ENCODE peak calls at places on chromosome 17, in seven cellular contexts. One of them, this sample, is unnamed.

GRCh38 chr17:10628756-10629155 is 28.4 kb downstream of the MYH3 start:
- DNase-seq in heart left ventricle: no peak
- DNase-seq in colonic mucosa: no peak
- DNase-seq in bronchial epithelial cell: no peak
- DNase-seq in kidney epithelial cell: no peak
- DNase-seq in BJ: no peak
- DNase-seq in stomach: no peak
- DNase-seq in this sample: no peak

GRCh38 chr17:45976755-45977505 is 22.1 kb upstream of the STH start:
- DNase-seq in stomach: no peak
- DNase-seq in kidney epithelial cell: no peak
- DNase-seq in bronchial epithelial cell: peak; percentile 27
- DNase-seq in heart left ventricle: no peak
- DNase-seq in colonic mucosa: no peak
- DNase-seq in BJ: no peak
- DNase-seq in this sample: no peak

GRCh38 chr17:4327638-4328037 is 38.8 kb downstream of the UBE2G1 start:
- DNase-seq in kidney epithelial cell: no peak
- DNase-seq in colonic mucosa: no peak
- DNase-seq in stomach: no peak
- DNase-seq in bronchial epithelial cell: peak; percentile 95
- DNase-seq in BJ: peak; percentile 62
- DNase-seq in heart left ventricle: peak; percentile 47
- DNase-seq in this sample: no peak

GRCh38 chr17:80035937-80036714 is at the start of gene CCDC40:
- DNase-seq in BJ: no peak
- DNase-seq in heart left ventricle: peak; percentile 90
- DNase-seq in kidney epithelial cell: no peak
- DNase-seq in bronchial epithelial cell: peak; percentile 32
- DNase-seq in stomach: peak; percentile 87
- DNase-seq in colonic mucosa: peak; percentile 88
- DNase-seq in this sample: peak; percentile 62

GRCh38 chr17:71229036-71229435 is 891.8 kb upstream of the SOX9 start:
- DNase-seq in bronchial epithelial cell: no peak
- DNase-seq in colonic mucosa: no peak
- DNase-seq in kidney epithelial cell: no peak
- DNase-seq in heart left ventricle: no peak
- DNase-seq in stomach: no peak
- DNase-seq in BJ: no peak
- DNase-seq in this sample: no peak

GRCh38 chr17:74441537-74441936 is 9.6 kb downstream of the GPRC5C start:
- DNase-seq in stomach: no peak
- DNase-seq in colonic mucosa: no peak
- DNase-seq in bronchial epithelial cell: no peak
- DNase-seq in heart left ventricle: no peak
- DNase-seq in BJ: no peak
- DNase-seq in kidney epithelial cell: no peak
- DNase-seq in this sample: no peak

GRCh38 chr17:77498056-77498785 is 357.5 kb downstream of the SEC14L1 start:
- DNase-seq in bronchial epithelial cell: no peak
- DNase-seq in heart left ventricle: peak; percentile 16
- DNase-seq in kidney epithelial cell: no peak
- DNase-seq in BJ: no peak
- DNase-seq in stomach: no peak
- DNase-seq in colonic mucosa: no peak
- DNase-seq in this sample: no peak

GRCh38 chr17:75876938-75877751 is 1.2 kb downstream of the TRIM47 start:
- DNase-seq in heart left ventricle: peak; percentile 97
- DNase-seq in kidney epithelial cell: peak; percentile 74
- DNase-seq in stomach: peak; percentile 88
- DNase-seq in colonic mucosa: peak; percentile 90
- DNase-seq in BJ: peak; percentile 77
- DNase-seq in bronchial epithelial cell: peak; percentile 83
- DNase-seq in this sample: no peak

GRCh38 chr17:57874434-57875108 is 24.7 kb upstream of the MRPS23 start:
- DNase-seq in stomach: no peak
- DNase-seq in BJ: peak; percentile 76
- DNase-seq in colonic mucosa: peak; percentile 58
- DNase-seq in heart left ventricle: peak; percentile 86
- DNase-seq in kidney epithelial cell: no peak
- DNase-seq in bronchial epithelial cell: peak; percentile 48
- DNase-seq in this sample: peak; percentile 18

GRCh38 chr17:57874058-57874419 is 24.2 kb upstream of the MRPS23 start:
- DNase-seq in kidney epithelial cell: no peak
- DNase-seq in stomach: no peak
- DNase-seq in BJ: no peak
- DNase-seq in colonic mucosa: no peak
- DNase-seq in heart left ventricle: no peak
- DNase-seq in bronchial epithelial cell: no peak
- DNase-seq in this sample: no peak

GRCh38 chr17:57876866-57877237 is 27.0 kb upstream of the MRPS23 start:
- DNase-seq in colonic mucosa: no peak
- DNase-seq in heart left ventricle: no peak
- DNase-seq in kidney epithelial cell: no peak
- DNase-seq in bronchial epithelial cell: peak; percentile 46
- DNase-seq in stomach: no peak
- DNase-seq in BJ: no peak
- DNase-seq in this sample: no peak

GRCh38 chr17:57876023-57876865 is 26.4 kb upstream of the MRPS23 start:
- DNase-seq in heart left ventricle: no peak
- DNase-seq in stomach: no peak
- DNase-seq in kidney epithelial cell: no peak
- DNase-seq in bronchial epithelial cell: peak; percentile 63
- DNase-seq in colonic mucosa: no peak
- DNase-seq in BJ: no peak
- DNase-seq in this sample: no peak

DNA sequence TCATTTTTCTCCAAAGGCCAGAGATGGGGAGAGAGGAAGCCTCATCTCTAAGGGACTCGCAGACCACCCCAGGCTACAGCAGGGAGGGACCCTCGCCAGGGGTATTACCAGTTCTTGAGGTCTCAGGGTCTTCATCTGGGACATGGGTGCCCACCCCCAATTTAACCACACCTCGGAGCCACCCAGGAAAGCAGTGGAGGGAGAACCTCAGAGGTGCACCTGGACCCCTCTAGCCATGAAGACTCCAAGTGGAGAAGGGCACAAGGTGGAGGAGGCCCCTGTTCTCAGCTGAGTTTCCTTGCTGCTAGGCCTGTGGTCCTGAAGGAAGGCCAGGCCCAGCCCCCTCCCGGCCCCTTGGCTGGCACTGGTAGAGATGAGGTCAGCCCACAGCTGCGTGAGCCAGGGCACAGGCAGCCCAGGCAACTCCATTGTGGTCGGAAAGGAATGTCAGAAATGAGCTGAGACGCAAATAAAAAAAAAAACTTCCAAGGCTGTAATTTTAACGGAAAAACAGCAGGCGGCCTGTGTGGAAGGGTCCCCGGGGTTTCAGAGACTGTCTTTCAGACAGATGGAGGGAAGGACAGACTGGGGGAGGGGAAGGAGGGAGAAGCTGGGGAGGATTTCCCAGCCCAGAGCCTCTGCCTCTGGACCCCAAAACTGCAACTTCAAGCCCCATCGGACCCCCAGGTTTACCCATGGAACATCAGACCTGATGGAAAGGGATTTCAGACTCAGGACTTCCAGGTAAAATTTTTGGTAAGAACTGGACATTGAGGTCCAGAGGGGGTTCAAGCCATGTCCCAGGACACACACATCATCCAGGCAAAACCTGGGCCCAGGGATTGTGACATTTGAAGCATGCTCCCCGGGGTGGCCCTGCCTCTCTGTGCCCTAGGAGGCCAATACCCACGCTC is 25.5 kb upstream of the MRPS23 start:
- DNase-seq in heart left ventricle: peak; percentile 87
- DNase-seq in BJ: peak; percentile 90
- DNase-seq in colonic mucosa: no peak
- DNase-seq in kidney epithelial cell: peak; percentile 93
- DNase-seq in bronchial epithelial cell: peak; percentile 91
- DNase-seq in stomach: peak; percentile 71
- DNase-seq in this sample: no peak
- TF ChIP-seq CTCF in heart left ventricle: peak; percentile 47
- TF ChIP-seq CTCF in BJ: peak; percentile 73
- TF ChIP-seq CTCF in colonic mucosa: no peak
- TF ChIP-seq CTCF in kidney epithelial cell: peak; percentile 70
- TF ChIP-seq CTCF in bronchial epithelial cell: peak; percentile 52
- TF ChIP-seq CTCF in stomach: peak; percentile 28
- TF ChIP-seq CTCF in this sample: no peak

GRCh38 chr17:65556014-65556909 is 5.2 kb downstream of the AXIN2 start:
- DNase-seq in stomach: peak; percentile 89
- DNase-seq in kidney epithelial cell: no peak
- DNase-seq in heart left ventricle: peak; percentile 78
- DNase-seq in bronchial epithelial cell: peak; percentile 35
- DNase-seq in colonic mucosa: peak; percentile 97
- DNase-seq in BJ: no peak
- DNase-seq in this sample: peak; percentile 86

GRCh38 chr17:65558683-65559311 is 2.7 kb downstream of the AXIN2 start:
- DNase-seq in heart left ventricle: no peak
- DNase-seq in BJ: no peak
- DNase-seq in bronchial epithelial cell: no peak
- DNase-seq in kidney epithelial cell: no peak
- DNase-seq in stomach: no peak
- DNase-seq in colonic mucosa: peak; percentile 38
- DNase-seq in this sample: no peak

GRCh38 chr17:65557349-65558310 is 3.8 kb downstream of the AXIN2 start:
- DNase-seq in colonic mucosa: peak; percentile 53
- DNase-seq in stomach: no peak
- DNase-seq in bronchial epithelial cell: no peak
- DNase-seq in BJ: no peak
- DNase-seq in heart left ventricle: no peak
- DNase-seq in kidney epithelial cell: peak; percentile 83
- DNase-seq in this sample: no peak

GRCh38 chr17:65558311-65558682 is 3.2 kb downstream of the AXIN2 start:
- DNase-seq in stomach: no peak
- DNase-seq in colonic mucosa: peak; percentile 31
- DNase-seq in bronchial epithelial cell: no peak
- DNase-seq in heart left ventricle: no peak
- DNase-seq in kidney epithelial cell: no peak
- DNase-seq in BJ: no peak
- DNase-seq in this sample: no peak

DNA sequence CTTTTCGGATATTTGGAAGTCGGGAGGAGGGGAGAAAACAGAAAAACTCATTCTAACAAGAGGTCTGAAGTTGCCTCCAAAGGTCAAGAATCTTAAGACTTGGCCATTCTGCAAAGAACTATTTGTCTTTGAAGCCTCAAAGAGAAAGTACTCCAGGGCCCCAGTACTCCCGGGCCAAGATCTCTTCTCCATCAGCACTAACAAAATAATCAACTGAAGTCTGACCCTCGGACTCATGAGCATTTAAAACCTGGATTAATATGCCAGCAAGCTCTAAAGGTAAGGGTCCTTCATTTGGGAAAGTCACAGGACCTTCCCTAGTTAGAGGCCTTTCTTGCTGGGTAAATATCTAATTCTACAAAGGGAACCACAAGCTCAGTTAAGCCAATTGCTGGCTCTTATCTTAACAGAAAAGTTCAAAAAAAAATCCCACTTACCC is 4.5 kb downstream of the AXIN2 start:
- DNase-seq in BJ: no peak
- DNase-seq in bronchial epithelial cell: no peak
- DNase-seq in colonic mucosa: no peak
- DNase-seq in kidney epithelial cell: no peak
- DNase-seq in stomach: no peak
- DNase-seq in heart left ventricle: no peak
- DNase-seq in this sample: no peak
- H3K4me3 ChIP-seq in BJ: no peak overlapping the region
- H3K4me3 ChIP-seq in bronchial epithelial cell: no peak overlapping the region
- H3K4me3 ChIP-seq in colonic mucosa: no peak overlapping the region
- H3K4me3 ChIP-seq in kidney epithelial cell: peak overlapping the region; percentile 7
- H3K4me3 ChIP-seq in stomach: peak overlapping the region; percentile 95
- H3K4me3 ChIP-seq in heart left ventricle: peak overlapping the region; percentile 6
- H3K4me3 ChIP-seq in this sample: no peak overlapping the region

DNA sequence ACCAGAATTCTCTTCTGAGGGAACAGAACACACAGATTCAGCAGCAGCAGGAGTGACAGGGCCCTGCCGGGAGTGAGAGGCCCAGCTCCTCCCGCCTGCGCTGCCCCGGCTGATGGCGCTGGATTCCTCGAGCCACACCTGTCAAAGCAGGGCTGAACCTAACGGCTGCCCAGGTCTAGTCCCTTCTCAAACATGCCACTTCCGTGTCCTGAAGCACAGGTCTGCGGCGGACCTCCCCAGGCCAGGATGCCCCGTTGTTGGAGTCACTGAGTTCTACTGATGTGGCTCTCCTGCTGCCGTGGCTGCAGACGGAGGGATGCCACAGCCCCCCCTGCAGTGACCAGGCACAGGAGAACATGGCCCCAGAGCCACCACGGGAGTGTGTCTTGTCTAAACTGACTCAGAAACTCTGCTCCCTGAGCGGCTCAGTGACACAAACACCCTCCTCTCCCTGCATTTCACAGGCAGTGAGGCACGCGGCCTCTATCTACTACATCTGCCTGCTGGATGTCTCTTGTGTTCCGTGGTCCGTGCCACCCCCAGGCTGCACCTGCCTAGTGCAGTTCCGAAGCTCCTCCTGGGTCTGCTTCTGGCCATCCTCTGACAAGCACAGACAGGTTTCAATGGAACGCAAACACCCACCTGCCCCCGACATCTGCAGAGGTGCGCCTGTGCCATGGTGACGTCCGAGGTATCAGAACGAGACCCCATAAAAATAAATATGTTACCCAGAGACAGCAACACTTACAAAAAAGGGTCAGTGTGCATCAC is 44.7 kb upstream of the DNAH17 start:
- DNase-seq in bronchial epithelial cell: no peak
- DNase-seq in kidney epithelial cell: no peak
- DNase-seq in stomach: no peak
- DNase-seq in BJ: no peak
- DNase-seq in heart left ventricle: no peak
- DNase-seq in colonic mucosa: no peak
- DNase-seq in this sample: no peak
- TF ChIP-seq CTCF in bronchial epithelial cell: no peak
- TF ChIP-seq CTCF in kidney epithelial cell: no peak
- TF ChIP-seq CTCF in stomach: no peak
- TF ChIP-seq CTCF in BJ: no peak
- TF ChIP-seq CTCF in heart left ventricle: no peak
- TF ChIP-seq CTCF in colonic mucosa: no peak
- TF ChIP-seq CTCF in this sample: no peak

GRCh38 chr17:78884876-78885667 is 17.9 kb downstream of the CEP295NL start:
- DNase-seq in kidney epithelial cell: no peak
- DNase-seq in colonic mucosa: no peak
- DNase-seq in stomach: no peak
- DNase-seq in BJ: no peak
- DNase-seq in heart left ventricle: no peak
- DNase-seq in bronchial epithelial cell: no peak
- DNase-seq in this sample: no peak

GRCh38 chr17:78882546-78883089 is 20.4 kb downstream of the CEP295NL start:
- DNase-seq in stomach: no peak
- DNase-seq in colonic mucosa: no peak
- DNase-seq in kidney epithelial cell: no peak
- DNase-seq in BJ: no peak
- DNase-seq in heart left ventricle: peak; percentile 61
- DNase-seq in bronchial epithelial cell: no peak
- DNase-seq in this sample: no peak

GRCh38 chr17:78883090-78883532 is 19.9 kb downstream of the CEP295NL start:
- DNase-seq in stomach: peak; percentile 69
- DNase-seq in BJ: peak; percentile 86
- DNase-seq in bronchial epithelial cell: peak; percentile 17
- DNase-seq in kidney epithelial cell: peak; percentile 57
- DNase-seq in colonic mucosa: peak; percentile 52
- DNase-seq in heart left ventricle: peak; percentile 90
- DNase-seq in this sample: no peak

GRCh38 chr17:78884148-78884870 is 18.7 kb downstream of the CEP295NL start:
- DNase-seq in BJ: no peak
- DNase-seq in kidney epithelial cell: no peak
- DNase-seq in bronchial epithelial cell: no peak
- DNase-seq in stomach: no peak
- DNase-seq in colonic mucosa: no peak
- DNase-seq in heart left ventricle: no peak
- DNase-seq in this sample: no peak

DNA sequence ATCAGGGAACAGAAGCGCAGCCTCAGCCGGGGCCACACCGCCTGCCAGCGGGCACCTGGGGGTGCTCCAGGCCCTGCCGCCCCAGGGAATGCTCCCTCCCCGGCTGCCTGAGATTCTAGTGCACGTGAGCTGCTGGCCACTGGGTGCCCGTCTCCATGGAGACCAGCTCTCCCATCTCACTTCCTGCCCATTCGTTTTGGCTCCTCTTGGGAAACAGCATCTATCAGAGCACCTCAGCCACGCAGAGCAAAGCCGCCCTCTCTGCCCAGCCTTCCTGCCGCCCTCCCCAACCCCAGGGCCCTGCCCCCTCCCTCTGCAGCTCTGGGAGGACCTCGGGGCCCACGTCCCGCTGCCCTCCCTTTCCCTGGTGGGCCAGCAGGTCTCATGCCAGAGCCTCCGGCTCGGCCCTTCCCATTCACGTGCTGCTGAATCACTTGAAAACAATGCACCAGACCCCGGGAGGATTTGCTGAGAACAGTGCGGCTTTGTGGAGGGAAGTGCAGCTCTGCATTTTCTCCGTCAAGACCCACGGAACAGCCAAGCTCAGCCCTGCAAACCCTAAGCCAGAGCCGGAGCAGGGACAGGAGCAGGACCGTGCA is 19.4 kb downstream of the CEP295NL start:
- DNase-seq in kidney epithelial cell: peak; percentile 93
- DNase-seq in BJ: peak; percentile 88
- DNase-seq in colonic mucosa: peak; percentile 53
- DNase-seq in stomach: peak; percentile 56
- DNase-seq in bronchial epithelial cell: peak; percentile 13
- DNase-seq in heart left ventricle: peak; percentile 87
- DNase-seq in this sample: no peak
- H3K4me3 ChIP-seq in kidney epithelial cell: no peak overlapping the region
- H3K4me3 ChIP-seq in BJ: peak overlapping the region; percentile 31
- H3K4me3 ChIP-seq in colonic mucosa: no peak overlapping the region
- H3K4me3 ChIP-seq in stomach: peak overlapping the region; percentile 14
- H3K4me3 ChIP-seq in bronchial epithelial cell: no peak overlapping the region
- H3K4me3 ChIP-seq in heart left ventricle: no peak overlapping the region
- H3K4me3 ChIP-seq in this sample: no peak overlapping the region

This sample was measured in GM12865.